ENCODE peak calls at places on chromosome 9, in five cellular contexts. A is A549, H is HepG2, C is H1, I is GM12878. Z is an unnamed sample.

GRCh38 chr9:79210541-79211243 is 361.1 kb upstream of the TLE4 start:
- DNase-seq in A (no peak), H (no peak), C (no peak), I (no peak), Z (no peak)

GRCh38 chr9:127741831-127742434 is 6.8 kb upstream of the TOR2A start:
- DNase-seq in A (peak), H (peak), C (peak), I (no peak), Z (peak)

GRCh38 chr9:27126682-27127081 is 17.7 kb downstream of the TEK start:
- DNase-seq in A (no peak), H (no peak), C (no peak), I (no peak), Z (no peak)

GRCh38 chr9:128257907-128258306 is 17.9 kb downstream of the GOLGA2 start:
- DNase-seq in A (no peak), H (no peak), C (no peak), I (no peak), Z (no peak)

GRCh38 chr9:1554123-1555045 is 460.8 kb upstream of the SMARCA2 start:
- DNase-seq in A (no peak), H (no peak), C (no peak), I (peak), Z (no peak)

GRCh38 chr9:77010527-77010926 is 8.9 kb upstream of the FOXB2 start:
- DNase-seq in A (no peak), H (no peak), C (no peak), I (no peak), Z (no peak)

GRCh38 chr9:5562806-5563416 is 52.6 kb downstream of the PDCD1LG2 start:
- DNase-seq in A (no peak), H (no peak), C (no peak), I (no peak), Z (no peak)

GRCh38 chr9:78143281-78144007 is 92.4 kb upstream of the CEP78 start:
- DNase-seq in A (no peak), H (no peak), C (no peak), I (no peak), Z (no peak)

GRCh38 chr9:132584616-132585560 is 2.5 kb downstream of the BARHL1 start:
- DNase-seq in A (no peak), H (no peak), C (no peak), I (no peak), Z (no peak)

GRCh38 chr9:77475641-77476473 is 172.3 kb downstream of the GNA14 start:
- DNase-seq in A (no peak), H (no peak), C (no peak), I (no peak), Z (no peak)

GRCh38 chr9:111728617-111729366 is 65.9 kb downstream of the SHOC1 start:
- DNase-seq in A (peak), H (peak), C (no peak), I (no peak), Z (no peak)

GRCh38 chr9:10104796-10105195 is 508.0 kb downstream of the PTPRD start:
- DNase-seq in A (no peak), H (no peak), C (no peak), I (no peak), Z (no peak)

GRCh38 chr9:81685763-81686613 is 3.4 kb downstream of the TLE1 start:
- DNase-seq in A (no peak), H (peak), C (no peak), I (no peak), Z (no peak)

GRCh38 chr9:117091529-117091928 is 323.3 kb downstream of the ASTN2 start:
- DNase-seq in A (no peak), H (no peak), C (peak), I (no peak), Z (no peak)

GRCh38 chr9:79701651-79702050 is 129.9 kb downstream of the TLE4 start:
- DNase-seq in A (no peak), H (no peak), C (no peak), I (no peak), Z (no peak)

GRCh38 chr9:93665566-93666278 is 89.3 kb downstream of the PHF2 start:
- DNase-seq in A (no peak), H (no peak), C (no peak), I (no peak), Z (no peak)

GRCh38 chr9:93955356-93956182 is 414 bp upstream of the BARX1 start:
- DNase-seq in A (peak), H (no peak), C (no peak), I (no peak), Z (no peak)

GRCh38 chr9:70589571-70590263 is 175.3 kb upstream of the KLF9 start:
- DNase-seq in A (no peak), H (no peak), C (no peak), I (no peak), Z (no peak)

GRCh38 chr9:108671156-108671555 is 184.6 kb downstream of the ACTL7B start:
- DNase-seq in A (peak), H (peak), C (no peak), I (no peak), Z (peak)

GRCh38 chr9:17219261-17219660 is 84.4 kb downstream of the CNTLN start:
- DNase-seq in A (peak), H (no peak), C (no peak), I (no peak), Z (no peak)

GRCh38 chr9:63817622-63818518 is 1467.1 kb downstream of the FOXD4L5 start:
- DNase-seq in A (no peak), H (peak), C (no peak), I (peak), Z (no peak)

GRCh38 chr9:115285806-115286205 is 167.8 kb upstream of the TNC start:
- DNase-seq in A (no peak), H (no peak), C (no peak), I (no peak), Z (no peak)

GRCh38 chr9:104209387-104209786 is 115.3 kb downstream of the SMC2 start:
- DNase-seq in A (no peak), H (no peak), C (no peak), I (no peak), Z (no peak)

GRCh38 chr9:6834306-6834705 is 76.5 kb downstream of the KDM4C start:
- DNase-seq in A (no peak), H (no peak), C (no peak), I (no peak), Z (no peak)

GRCh38 chr9:5375091-5375490 is 35.4 kb upstream of the RLN1 start:
- DNase-seq in A (no peak), H (no peak), C (no peak), I (no peak), Z (no peak)

GRCh38 chr9:3858961-3859360 is 333.2 kb upstream of the RFX3 start:
- DNase-seq in A (peak), H (no peak), C (no peak), I (no peak), Z (no peak)

GRCh38 chr9:121424024-121424432 is 54.0 kb upstream of the STOM start:
- DNase-seq in A (no peak), H (peak), C (no peak), I (no peak), Z (no peak)

GRCh38 chr9:86990276-86990675 is 43.0 kb upstream of the GAS1 start:
- DNase-seq in A (no peak), H (no peak), C (no peak), I (no peak), Z (no peak)

GRCh38 chr9:129482521-129483466 is 138.1 kb downstream of the C9orf50 start:
- DNase-seq in A (no peak), H (no peak), C (no peak), I (no peak), Z (peak)

GRCh38 chr9:32579706-32580331 is 6.9 kb upstream of the NDUFB6 start:
- DNase-seq in A (peak), H (peak), C (no peak), I (no peak), Z (peak)

GRCh38 chr9:108519417-108519816 is 336.4 kb downstream of the ACTL7B start:
- DNase-seq in A (no peak), H (no peak), C (no peak), I (no peak), Z (no peak)

GRCh38 chr9:20558609-20559016 is 63.7 kb downstream of the MLLT3 start:
- DNase-seq in A (peak), H (no peak), C (peak), I (no peak), Z (no peak)

GRCh38 chr9:109576762-109577161 is 78.7 kb upstream of the PTPN3 start:
- DNase-seq in A (no peak), H (no peak), C (no peak), I (no peak), Z (no peak)

GRCh38 chr9:127237801-127238200 is 26.8 kb upstream of the GARNL3 start:
- DNase-seq in A (no peak), H (no peak), C (no peak), I (no peak), Z (no peak)

GRCh38 chr9:122931851-122932199 is 513 bp upstream of the ZBTB26 start:
- DNase-seq in A (peak), H (no peak), C (no peak), I (no peak), Z (no peak)

GRCh38 chr9:18981471-18982245 is 51.4 kb downstream of the SAXO1 start:
- DNase-seq in A (no peak), H (no peak), C (no peak), I (no peak), Z (no peak)

GRCh38 chr9:124005372-124005771 is 6.2 kb upstream of the LHX2 start:
- DNase-seq in A (no peak), H (no peak), C (no peak), I (no peak), Z (no peak)

GRCh38 chr9:81690251-81690851 is 1.0 kb upstream of the TLE1 start:
- DNase-seq in A (peak), H (no peak), C (no peak), I (no peak), Z (no peak)

DNA sequence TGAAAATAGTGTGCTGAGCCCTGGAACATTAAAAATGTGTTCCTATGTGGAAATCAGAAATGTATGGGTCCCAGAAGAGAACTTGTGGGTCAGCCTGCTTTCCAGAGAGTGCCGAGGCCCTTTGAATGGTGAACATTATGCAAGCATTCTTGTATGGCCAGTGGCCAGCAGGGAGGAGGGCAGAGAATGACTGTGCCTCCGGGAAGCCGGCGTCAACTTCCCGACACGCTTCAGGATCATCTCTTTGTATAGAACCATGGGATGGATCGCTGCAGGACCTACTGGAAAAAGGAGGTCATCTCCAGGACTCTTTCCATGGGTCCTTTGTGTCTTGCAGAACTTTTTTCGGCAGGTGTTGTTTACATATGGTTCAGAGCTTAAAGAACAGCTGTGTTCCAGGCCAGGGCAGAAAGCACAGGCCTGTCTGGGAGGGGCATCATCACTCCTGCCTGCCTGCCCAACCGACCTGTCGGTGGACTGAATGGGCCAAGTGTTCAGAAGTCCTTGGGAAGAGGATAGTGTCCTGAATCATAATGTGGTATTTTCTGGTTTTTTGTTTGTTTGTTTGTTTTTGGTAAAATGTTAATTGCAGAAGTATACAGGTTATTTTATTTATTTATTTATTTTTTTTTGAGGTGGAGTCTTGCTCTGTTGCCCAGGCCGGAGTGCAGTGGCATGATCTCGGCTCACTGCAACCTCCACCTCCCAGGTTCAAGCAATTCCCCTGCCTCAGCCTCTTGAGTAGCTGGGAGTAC is 9.0 kb downstream of the PRRC2B start:
- DNase-seq in A (peak), H (peak), C (no peak), I (no peak), Z (peak)
- TF ChIP-seq KDM1A in A (no peak), H (no peak), C (no peak), I (no peak), Z (no peak)

DNA sequence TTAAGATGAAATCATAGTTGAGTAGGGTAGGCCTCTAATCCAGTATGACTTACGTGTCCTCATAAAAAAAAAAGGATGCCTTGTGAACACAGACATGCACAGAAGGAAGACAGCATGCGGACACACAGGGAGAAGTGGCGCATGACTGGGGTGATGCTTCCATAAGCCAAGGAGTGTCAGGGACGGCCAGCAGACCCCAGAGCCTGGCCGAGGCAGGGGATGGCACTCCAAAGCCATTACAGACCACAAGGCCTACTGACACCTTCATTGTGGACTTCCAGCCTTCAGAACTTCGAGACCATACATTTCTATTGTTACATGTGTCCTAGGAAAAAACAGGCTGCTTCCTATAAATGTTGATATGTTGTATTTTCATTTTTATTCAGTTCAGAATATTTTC is 19.9 kb downstream of the EHMT1 start:
- DNase-seq in A (no peak), H (no peak), C (no peak), I (no peak), Z (no peak)
- TF ChIP-seq KDM1A in A (no peak), H (no peak), C (no peak), I (no peak), Z (no peak)

DNA sequence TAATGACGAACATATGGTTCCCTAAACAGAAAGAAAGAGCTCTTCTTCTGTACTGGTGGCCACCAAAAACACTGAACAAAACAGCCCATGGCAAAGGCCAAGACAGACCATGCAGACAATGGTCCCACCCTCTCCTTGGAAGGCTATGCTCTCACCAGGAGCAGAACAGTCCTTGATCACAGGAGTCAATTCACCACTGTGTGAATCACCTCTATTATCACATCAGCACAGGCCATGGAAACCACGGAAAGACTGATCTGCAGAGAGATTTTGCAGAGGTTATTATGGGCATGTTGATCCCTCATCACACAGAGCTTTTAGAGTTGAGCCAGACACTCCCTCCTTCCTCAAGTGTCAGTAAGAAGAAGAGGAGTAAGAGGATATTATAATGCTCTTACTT is 134.0 kb upstream of the RASEF start:
- DNase-seq in A (no peak), H (no peak), C (no peak), I (no peak), Z (no peak)
- TF ChIP-seq KDM1A in A (no peak), H (no peak), C (no peak), I (no peak), Z (no peak)

DNA sequence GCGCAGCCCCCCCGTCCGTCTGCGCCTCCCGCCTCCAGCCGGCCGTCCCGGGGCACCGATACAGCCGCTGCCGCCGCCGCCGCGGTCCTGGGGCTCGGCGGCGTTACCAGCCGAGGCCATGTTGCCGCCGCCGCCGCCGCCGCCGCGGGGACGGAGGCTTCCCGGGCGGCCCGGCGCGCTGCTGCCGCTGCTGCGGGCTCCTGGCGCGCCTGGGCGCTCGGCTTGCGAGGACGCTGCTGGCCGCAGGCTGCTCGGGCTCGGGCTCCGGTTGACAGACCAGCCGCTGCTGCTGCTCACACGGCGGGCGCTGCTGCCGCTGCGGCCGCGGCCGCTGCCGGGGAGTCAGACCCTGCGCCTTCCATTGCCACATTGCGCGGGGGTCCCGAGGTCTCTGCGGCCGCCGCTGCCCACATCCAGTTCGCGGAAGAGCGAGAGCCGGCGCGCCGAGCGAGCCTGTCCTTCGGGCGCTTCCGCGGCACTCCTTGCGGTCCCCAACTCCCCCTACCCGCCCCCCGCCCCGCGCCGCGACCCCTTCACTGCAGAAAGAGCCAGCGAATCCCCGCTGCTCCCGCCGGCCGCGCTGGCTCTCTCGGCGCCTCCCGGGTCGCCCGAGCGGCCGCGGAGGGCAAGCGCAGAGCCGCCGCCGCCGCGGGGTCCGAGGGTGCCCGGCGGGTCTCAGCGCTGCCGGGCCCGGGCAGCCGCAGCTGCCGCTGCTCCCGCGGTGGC is 8.4 kb downstream of the PTCH1 start:
- DNase-seq in A (no peak), H (no peak), C (no peak), I (no peak), Z (no peak)
- TF ChIP-seq KDM1A in A (no peak), H (no peak), C (no peak), I (no peak), Z (no peak)